ENCODE peak calls at places on chromosomes 13 and 19, in four cellular contexts. One of them, this sample, is unnamed.

GRCh38 chr19:52778811-52779210 is 7.8 kb downstream of the ZNF600 start:
- DNase-seq in HL-60: no peak
- DNase-seq in K562: no peak
- DNase-seq in GM12878: peak; percentile 5
- DNase-seq in this sample: no peak

GRCh38 chr19:42175952-42176648 is 41.4 kb downstream of the DEDD2 start:
- DNase-seq in HL-60: no peak
- DNase-seq in K562: no peak
- DNase-seq in GM12878: no peak
- DNase-seq in this sample: no peak

GRCh38 chr19:10260141-10260584 is 8.1 kb downstream of the MRPL4 start:
- DNase-seq in HL-60: no peak
- DNase-seq in K562: peak; percentile 7
- DNase-seq in GM12878: no peak
- DNase-seq in this sample: no peak

GRCh38 chr19:5052515-5052914 is 83.6 kb downstream of the KDM4B start:
- DNase-seq in HL-60: no peak
- DNase-seq in K562: no peak
- DNase-seq in GM12878: no peak
- DNase-seq in this sample: no peak

GRCh38 chr13:23159205-23159586 is 21.6 kb upstream of the SGCG start:
- DNase-seq in HL-60: no peak
- DNase-seq in K562: peak; percentile 6
- DNase-seq in GM12878: no peak
- DNase-seq in this sample: no peak

GRCh38 chr19:46206176-46206575 is 23.4 kb upstream of the IGFL1 start:
- DNase-seq in HL-60: no peak
- DNase-seq in K562: no peak
- DNase-seq in GM12878: no peak
- DNase-seq in this sample: no peak

GRCh38 chr19:3450796-3451411 is 29.4 kb downstream of the SMIM24 start:
- DNase-seq in HL-60: no peak
- DNase-seq in K562: no peak
- DNase-seq in GM12878: no peak
- DNase-seq in this sample: no peak

GRCh38 chr13:106599875-106600797 is 32.2 kb upstream of the ARGLU1 start:
- DNase-seq in HL-60: no peak
- DNase-seq in K562: no peak
- DNase-seq in GM12878: no peak
- DNase-seq in this sample: no peak

GRCh38 chr13:28034256-28034655 is 45.8 kb upstream of the URAD start:
- DNase-seq in HL-60: no peak
- DNase-seq in K562: no peak
- DNase-seq in GM12878: no peak
- DNase-seq in this sample: no peak

GRCh38 chr13:18936104-18936503 is 245.5 kb downstream of the TUBA3C start:
- DNase-seq in HL-60: no peak
- DNase-seq in K562: no peak
- DNase-seq in GM12878: no peak
- DNase-seq in this sample: no peak

GRCh38 chr19:46970815-46971214 is 48.8 kb upstream of the NPAS1 start:
- DNase-seq in HL-60: no peak
- DNase-seq in K562: no peak
- DNase-seq in GM12878: no peak
- DNase-seq in this sample: no peak

GRCh38 chr13:30140973-30141372 is 166.4 kb downstream of the KATNAL1 start:
- DNase-seq in HL-60: no peak
- DNase-seq in K562: no peak
- DNase-seq in GM12878: no peak
- DNase-seq in this sample: no peak

GRCh38 chr19:13398780-13399726 is 107.2 kb downstream of the CACNA1A start:
- DNase-seq in HL-60: no peak
- DNase-seq in K562: peak; percentile 56
- DNase-seq in GM12878: no peak
- DNase-seq in this sample: no peak

GRCh38 chr19:17052439-17052838 is 22.8 kb downstream of the HAUS8 start:
- DNase-seq in HL-60: no peak
- DNase-seq in K562: no peak
- DNase-seq in GM12878: no peak
- DNase-seq in this sample: no peak

GRCh38 chr19:11197291-11198174 is at the start of gene KANK2:
- DNase-seq in HL-60: no peak
- DNase-seq in K562: peak; percentile 98
- DNase-seq in GM12878: peak; percentile 13
- DNase-seq in this sample: peak; percentile 98

GRCh38 chr13:99778500-99778899 is 193.1 kb downstream of the ZIC5 start:
- DNase-seq in HL-60: no peak
- DNase-seq in K562: no peak
- DNase-seq in GM12878: no peak
- DNase-seq in this sample: no peak

GRCh38 chr19:46913198-46913851 is 52.5 kb downstream of the ARHGAP35 start:
- DNase-seq in HL-60: no peak
- DNase-seq in K562: no peak
- DNase-seq in GM12878: no peak
- DNase-seq in this sample: no peak

GRCh38 chr19:44401108-44401786 is at the start of gene ZNF285:
- DNase-seq in HL-60: peak; percentile 94
- DNase-seq in K562: peak; percentile 87
- DNase-seq in GM12878: peak; percentile 1
- DNase-seq in this sample: peak; percentile 76

GRCh38 chr13:43804461-43805070 is 17.8 kb upstream of the ENOX1 start:
- DNase-seq in HL-60: no peak
- DNase-seq in K562: peak; percentile 18
- DNase-seq in GM12878: peak; percentile 13
- DNase-seq in this sample: no peak

GRCh38 chr19:7898967-7899366 is 4.7 kb upstream of the MAP2K7 start:
- DNase-seq in HL-60: no peak
- DNase-seq in K562: no peak
- DNase-seq in GM12878: no peak
- DNase-seq in this sample: no peak

GRCh38 chr13:112696001-112696868 is 6.4 kb downstream of the ATP11A start:
- DNase-seq in HL-60: no peak
- DNase-seq in K562: no peak
- DNase-seq in GM12878: no peak
- DNase-seq in this sample: no peak

DNA sequence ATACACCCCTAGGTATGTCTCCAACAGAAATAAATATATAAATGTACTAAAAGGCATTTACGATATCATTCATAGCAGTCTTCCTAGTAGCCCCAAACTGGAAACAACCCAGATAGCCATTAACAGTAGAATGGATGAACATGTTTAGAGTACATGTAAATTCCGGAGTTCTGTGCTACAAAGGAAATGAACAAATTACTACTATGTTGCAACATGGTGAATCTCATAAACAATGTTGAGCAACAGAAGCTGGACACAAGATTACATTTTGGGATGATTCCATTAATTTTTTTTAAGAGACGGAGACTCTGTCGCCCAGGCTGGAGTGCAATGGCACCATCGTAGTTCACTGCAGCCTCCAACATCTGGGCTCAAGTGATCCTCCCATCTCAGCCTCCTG is 5.9 kb upstream of the SLC7A10 start:
- DNase-seq in HL-60: no peak
- DNase-seq in K562: no peak
- DNase-seq in GM12878: no peak
- DNase-seq in this sample: no peak
- TF ChIP-seq SPI1 in HL-60: no peak
- TF ChIP-seq SPI1 in K562: no peak
- TF ChIP-seq SPI1 in GM12878: no peak
- TF ChIP-seq SPI1 in this sample: no peak

DNA sequence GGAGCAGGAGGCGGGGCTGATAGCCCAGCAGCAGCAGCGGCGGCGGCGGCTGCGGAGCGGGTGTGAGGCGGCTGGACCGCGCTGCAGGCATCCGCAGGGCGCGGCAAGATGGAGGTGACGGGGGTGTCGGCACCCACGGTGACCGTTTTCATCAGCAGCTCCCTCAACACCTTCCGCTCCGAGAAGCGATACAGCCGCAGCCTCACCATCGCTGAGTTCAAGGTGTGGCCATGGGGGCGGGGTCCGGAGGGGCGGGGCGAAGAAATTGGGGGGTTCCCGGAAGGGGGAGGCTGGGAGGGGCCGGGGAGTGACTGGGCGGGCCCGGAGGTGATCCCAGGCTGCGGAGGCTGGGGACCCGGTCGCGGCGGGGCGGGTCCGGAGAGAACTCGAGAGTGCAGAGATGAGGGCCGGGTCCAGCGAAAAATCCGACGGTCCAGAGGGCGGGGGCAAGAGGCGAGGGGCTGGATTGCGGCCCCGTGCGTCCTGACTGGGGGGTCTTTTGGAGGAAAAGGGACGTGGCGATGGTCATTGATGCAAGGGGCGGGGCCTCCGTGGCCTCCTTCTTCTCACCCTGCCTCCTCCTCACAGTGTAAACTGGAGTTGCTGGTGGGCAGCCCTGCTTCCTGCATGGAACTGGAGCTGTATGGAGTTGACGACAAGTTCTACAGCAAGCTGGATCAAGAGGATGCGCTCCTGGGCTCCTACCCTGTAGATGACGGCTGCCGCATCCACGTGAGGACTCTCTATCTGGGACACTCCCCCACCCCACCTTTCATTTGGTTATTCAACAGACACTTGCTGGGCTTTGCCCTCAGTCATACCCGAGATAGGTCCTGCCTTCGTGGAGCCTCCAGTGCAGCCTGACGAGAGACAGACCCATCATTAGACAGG is at the start of gene TBCB:
- DNase-seq in HL-60: peak; percentile 27
- DNase-seq in K562: peak; percentile 94
- DNase-seq in GM12878: no peak
- DNase-seq in this sample: peak; percentile 86
- TF ChIP-seq POLR2AphosphoS5 in HL-60: peak; percentile 75
- TF ChIP-seq POLR2AphosphoS5 in K562: no peak
- TF ChIP-seq POLR2AphosphoS5 in GM12878: peak; percentile 73
- TF ChIP-seq POLR2AphosphoS5 in this sample: peak; percentile 71

GRCh38 chr13:51175001-51175400 is 47.2 kb upstream of the FAM124A start:
- DNase-seq in HL-60: no peak
- DNase-seq in K562: no peak
- DNase-seq in GM12878: no peak
- DNase-seq in this sample: no peak
- TF ChIP-seq SPI1 in HL-60: no peak
- TF ChIP-seq SPI1 in K562: no peak
- TF ChIP-seq SPI1 in GM12878: no peak
- TF ChIP-seq SPI1 in this sample: no peak

GRCh38 chr13:53351040-53351439 is 322.4 kb downstream of the OLFM4 start:
- DNase-seq in HL-60: no peak
- DNase-seq in K562: no peak
- DNase-seq in GM12878: no peak
- DNase-seq in this sample: no peak
- TF ChIP-seq POLR2AphosphoS5 in HL-60: no peak
- TF ChIP-seq POLR2AphosphoS5 in K562: no peak
- TF ChIP-seq POLR2AphosphoS5 in GM12878: no peak
- TF ChIP-seq POLR2AphosphoS5 in this sample: no peak

DNA sequence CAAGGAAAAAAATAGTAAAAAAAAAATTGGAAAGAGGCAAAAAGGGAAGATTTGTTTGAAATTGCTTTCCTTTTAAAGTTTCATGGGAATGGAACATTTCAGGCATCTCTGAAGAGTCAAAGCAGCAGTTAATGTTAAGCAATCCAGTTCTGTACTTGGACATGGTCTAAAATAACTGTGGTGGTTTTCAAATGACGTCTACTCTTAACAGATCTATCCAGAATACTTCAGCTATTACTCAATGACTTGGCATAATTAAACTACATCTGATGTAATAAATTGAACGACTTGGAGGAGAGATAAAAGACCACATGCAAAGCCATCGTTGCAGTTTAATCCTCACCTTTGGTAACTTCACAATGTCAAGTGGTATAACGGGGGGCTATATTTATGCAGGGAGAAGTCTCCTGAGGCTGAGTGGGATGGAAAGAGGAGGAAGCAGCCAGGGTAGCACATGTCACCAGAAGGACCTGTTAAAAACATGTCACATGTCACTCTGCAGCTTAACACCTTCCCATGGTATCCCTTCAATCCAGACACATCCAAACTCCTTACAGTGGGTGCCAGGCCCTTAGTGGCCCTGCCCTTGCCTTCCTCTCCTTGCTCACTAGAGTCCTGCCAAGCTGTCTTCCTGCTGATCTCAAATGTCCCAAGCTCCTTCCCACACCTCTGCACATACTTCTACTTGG is 327.9 kb downstream of the SUCLA2 start:
- DNase-seq in HL-60: peak; percentile 26
- DNase-seq in K562: no peak
- DNase-seq in GM12878: no peak
- DNase-seq in this sample: no peak
- TF ChIP-seq SPI1 in HL-60: no peak
- TF ChIP-seq SPI1 in K562: no peak
- TF ChIP-seq SPI1 in GM12878: no peak
- TF ChIP-seq SPI1 in this sample: no peak